ENCODE peak calls at places on chromosome 13, in seven cellular contexts. L, R, Z, Q, V, K and S are unnamed samples. For H3K4me1, the result is how much of the 10 kb centered on the place peaks cover.

GRCh38 chr13:35367586-35367985 is 108.9 kb downstream of the MAB21L1 start:
- DNase-seq in L (no peak), R (no peak), Z (no peak), Q (no peak), V (no peak), K (no peak), S (no peak)

GRCh38 chr13:28052945-28053344 is 47.4 kb downstream of the FLT3 start:
- DNase-seq in L (no peak), R (no peak), Z (no peak), Q (no peak), V (no peak), K (no peak), S (no peak)

GRCh38 chr13:33174980-33175379 is 110.6 kb downstream of the STARD13 start:
- DNase-seq in L (no peak), R (no peak), Z (no peak), Q (no peak), V (no peak), K (no peak), S (no peak)

GRCh38 chr13:24203726-24204295 is 43.3 kb downstream of the SPATA13 start:
- DNase-seq in L (no peak), R (no peak), Z (no peak), Q (no peak), V (no peak), K (no peak), S (no peak)

GRCh38 chr13:37868691-37869505 is 674 bp downstream of the TRPC4 start:
- DNase-seq in L (no peak), R (peak), Z (no peak), Q (no peak), V (no peak), K (peak), S (no peak)

GRCh38 chr13:97261254-97262015 is 39.3 kb downstream of the MBNL2 start:
- DNase-seq in L (no peak), R (no peak), Z (peak), Q (peak), V (no peak), K (no peak), S (no peak)

GRCh38 chr13:99307648-99308339 is 595 bp upstream of the GPR183 start:
- DNase-seq in L (no peak), R (no peak), Z (peak), Q (peak), V (no peak), K (no peak), S (peak)

GRCh38 chr13:40635315-40635995 is 31.0 kb downstream of the FOXO1 start:
- DNase-seq in L (no peak), R (no peak), Z (no peak), Q (no peak), V (no peak), K (no peak), S (no peak)

GRCh38 chr13:102814793-102815192 is 15.9 kb downstream of the BIVM start:
- DNase-seq in L (no peak), R (no peak), Z (no peak), Q (no peak), V (no peak), K (no peak), S (no peak)

GRCh38 chr13:30681489-30682242 is 53.7 kb upstream of the ALOX5AP start:
- DNase-seq in L (no peak), R (no peak), Z (no peak), Q (no peak), V (no peak), K (no peak), S (no peak)

GRCh38 chr13:42063105-42063504 is 14.7 kb downstream of the DGKH start:
- DNase-seq in L (no peak), R (no peak), Z (no peak), Q (no peak), V (no peak), K (no peak), S (no peak)

GRCh38 chr13:26255717-26256277 is 1.9 kb downstream of the CDK8 start:
- DNase-seq in L (no peak), R (no peak), Z (no peak), Q (no peak), V (no peak), K (no peak), S (no peak)

GRCh38 chr13:65597839-65598818 is 1632.0 kb downstream of the PCDH9 start:
- DNase-seq in L (no peak), R (no peak), Z (no peak), Q (no peak), V (no peak), K (no peak), S (no peak)

GRCh38 chr13:35548790-35549189 is 72.3 kb upstream of the MAB21L1 start:
- DNase-seq in L (no peak), R (no peak), Z (no peak), Q (no peak), V (no peak), K (no peak), S (no peak)

GRCh38 chr13:68697551-68697950 is 1410.1 kb upstream of the ATXN8OS start:
- DNase-seq in L (no peak), R (no peak), Z (no peak), Q (no peak), V (no peak), K (no peak), S (no peak)

GRCh38 chr13:24011266-24011665 is 114.0 kb upstream of the C1QTNF9B start:
- DNase-seq in L (no peak), R (no peak), Z (no peak), Q (no peak), V (no peak), K (no peak), S (no peak)

GRCh38 chr13:32736648-32737047 is 150.4 kb downstream of the PDS5B start:
- DNase-seq in L (no peak), R (no peak), Z (no peak), Q (no peak), V (no peak), K (no peak), S (no peak)

GRCh38 chr13:106176103-106176502 is 359.4 kb downstream of the EFNB2 start:
- DNase-seq in L (no peak), R (no peak), Z (no peak), Q (no peak), V (no peak), K (no peak), S (no peak)

GRCh38 chr13:100658363-100658762 is 16.2 kb downstream of the TMTC4 start:
- DNase-seq in L (no peak), R (no peak), Z (no peak), Q (no peak), V (no peak), K (no peak), S (no peak)

GRCh38 chr13:20412761-20413355 is 112.8 kb downstream of the CRYL1 start:
- DNase-seq in L (no peak), R (no peak), Z (no peak), Q (no peak), V (no peak), K (no peak), S (no peak)

GRCh38 chr13:31485651-31486051 is 253.7 kb upstream of the RXFP2 start:
- DNase-seq in L (no peak), R (no peak), Z (no peak), Q (no peak), V (no peak), K (no peak), S (no peak)

GRCh38 chr13:74794147-74794546 is 659.9 kb upstream of the KLF12 start:
- DNase-seq in L (no peak), R (no peak), Z (no peak), Q (no peak), V (no peak), K (no peak), S (no peak)

GRCh38 chr13:102597029-102598015 is 536 bp downstream of the TPP2 start:
- DNase-seq in L (no peak), R (peak), Z (no peak), Q (peak), V (no peak), K (peak), S (peak)

GRCh38 chr13:41004875-41005693 is 14.0 kb downstream of the ELF1 start:
- DNase-seq in L (no peak), R (no peak), Z (no peak), Q (no peak), V (no peak), K (no peak), S (no peak)

GRCh38 chr13:67048793-67049150 is 181.4 kb downstream of the PCDH9 start:
- DNase-seq in L (no peak), R (no peak), Z (no peak), Q (no peak), V (no peak), K (no peak), S (no peak)

GRCh38 chr13:19161308-19161707 is 20.3 kb downstream of the TUBA3C start:
- DNase-seq in L (no peak), R (peak), Z (no peak), Q (no peak), V (no peak), K (no peak), S (peak)

GRCh38 chr13:20580257-20580656 is 13.3 kb downstream of the IFT88 start:
- DNase-seq in L (no peak), R (no peak), Z (no peak), Q (no peak), V (no peak), K (peak), S (no peak)

GRCh38 chr13:61685683-61686013 is 270.0 kb upstream of the PCDH20 start:
- DNase-seq in L (no peak), R (no peak), Z (no peak), Q (no peak), V (no peak), K (no peak), S (no peak)

GRCh38 chr13:111945086-111945485 is 121.9 kb upstream of the SOX1 start:
- DNase-seq in L (no peak), R (no peak), Z (no peak), Q (no peak), V (peak), K (no peak), S (no peak)

GRCh38 chr13:79404985-79405384 is 1.1 kb downstream of the RBM26 start:
- DNase-seq in L (no peak), R (no peak), Z (no peak), Q (no peak), V (no peak), K (no peak), S (no peak)

GRCh38 chr13:75876371-75877050 is 240.4 kb downstream of the LMO7 start:
- DNase-seq in L (no peak), R (peak), Z (peak), Q (peak), V (peak), K (no peak), S (no peak)

GRCh38 chr13:26469602-26470001 is 87.9 kb upstream of the WASF3 start:
- DNase-seq in L (no peak), R (no peak), Z (no peak), Q (no peak), V (no peak), K (no peak), S (no peak)

GRCh38 chr13:94121686-94122085 is 357.8 kb downstream of the DCT start:
- DNase-seq in L (no peak), R (no peak), Z (no peak), Q (no peak), V (no peak), K (no peak), S (no peak)

GRCh38 chr13:38415233-38415632 is 65.6 kb downstream of the UFM1 start:
- DNase-seq in L (no peak), R (no peak), Z (no peak), Q (no peak), V (no peak), K (no peak), S (no peak)

DNA sequence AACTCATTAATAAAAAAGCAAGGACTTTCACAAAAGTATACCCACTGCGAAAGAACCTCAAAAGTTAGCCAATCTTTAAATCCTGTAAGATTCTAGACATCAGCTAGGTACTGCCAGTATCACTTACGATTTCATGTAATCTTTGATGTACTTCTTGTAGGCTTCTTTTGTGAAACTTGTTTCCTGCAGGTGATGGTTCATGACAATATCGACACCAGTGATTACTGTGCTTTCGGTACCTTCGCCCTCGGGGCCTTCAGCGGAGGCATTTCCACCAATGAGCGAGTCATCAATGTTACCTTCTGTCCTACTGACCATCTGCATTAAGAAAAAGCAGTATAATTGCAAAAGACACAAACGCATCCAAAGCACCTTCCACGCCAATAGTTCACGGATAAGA is 1.1 kb downstream of the TPT1 start:
- DNase-seq in L (no peak), R (no peak), Z (no peak), Q (no peak), V (no peak), K (no peak), S (no peak)
- H3K4me1 ChIP-seq in L (under half), R (under half), Z (under half), Q (half or more), V (half or more), K (under half), S (under half)

DNA sequence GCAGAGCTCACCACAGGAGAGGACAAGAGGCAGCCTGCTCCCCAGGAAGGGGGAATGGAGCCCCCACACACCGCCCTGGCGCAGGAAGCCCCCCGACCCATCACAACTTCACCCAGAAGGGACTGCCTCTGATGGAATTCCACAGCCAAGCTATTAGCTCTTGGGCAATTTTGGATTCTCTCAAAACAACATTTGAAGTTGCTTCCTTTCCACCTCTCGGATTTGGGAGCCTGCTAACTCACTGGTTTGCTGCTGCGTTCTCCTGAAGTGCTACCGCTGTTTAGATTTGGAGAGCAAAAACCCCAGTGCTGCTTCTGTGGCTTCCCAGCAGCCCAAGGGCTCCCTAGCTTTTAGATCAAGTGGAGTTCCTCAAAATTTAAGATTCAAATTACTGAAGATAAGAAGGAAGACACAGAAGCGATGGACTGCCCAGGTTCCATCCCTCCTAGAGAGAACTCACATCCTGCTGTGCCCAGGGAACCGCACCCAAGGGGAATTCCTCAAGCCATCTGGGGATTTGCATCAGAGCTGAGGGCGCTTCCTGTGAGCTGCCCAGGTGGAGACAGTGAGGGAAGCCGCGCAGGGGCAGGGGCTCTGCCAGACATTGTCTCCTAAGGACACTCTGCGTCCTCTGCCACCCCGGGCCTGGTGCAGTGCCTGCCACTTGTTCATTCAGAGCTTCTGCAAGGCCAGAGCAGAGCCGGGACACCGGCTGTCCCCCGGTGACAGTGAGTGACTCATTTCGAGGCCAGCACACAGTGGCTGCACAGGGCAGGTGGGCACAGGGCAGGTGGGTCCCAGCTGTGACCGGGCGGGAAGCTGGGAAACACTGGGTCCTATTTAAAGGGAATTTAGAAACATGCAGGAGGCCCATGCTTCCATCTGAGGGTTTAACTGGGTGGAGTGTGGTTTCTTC is 45.5 kb downstream of the COL4A1 start:
- DNase-seq in L (no peak), R (no peak), Z (no peak), Q (no peak), V (no peak), K (no peak), S (no peak)
- H3K4me1 ChIP-seq in L (under half), R (under half), Z (under half), Q (under half), V (under half), K (under half), S (under half)

GRCh38 chr13:51237887-51238286 is 15.7 kb downstream of the FAM124A start:
- DNase-seq in L (no peak), R (no peak), Z (no peak), Q (no peak), V (no peak), K (no peak), S (no peak)

GRCh38 chr13:51243227-51243626 is 21.0 kb downstream of the FAM124A start:
- DNase-seq in L (no peak), R (no peak), Z (no peak), Q (no peak), V (no peak), K (no peak), S (no peak)

GRCh38 chr13:51241720-51242119 is 19.5 kb downstream of the FAM124A start:
- DNase-seq in L (no peak), R (no peak), Z (no peak), Q (peak), V (no peak), K (no peak), S (peak)

GRCh38 chr13:51240888-51241475 is 18.8 kb downstream of the FAM124A start:
- DNase-seq in L (no peak), R (no peak), Z (no peak), Q (no peak), V (no peak), K (no peak), S (no peak)

GRCh38 chr13:51240178-51240577 is 18.0 kb downstream of the FAM124A start:
- DNase-seq in L (no peak), R (no peak), Z (no peak), Q (no peak), V (no peak), K (no peak), S (no peak)
- H3K4me1 ChIP-seq in L (under half), R (under half), Z (under half), Q (under half), V (under half), K (under half), S (under half)

DNA sequence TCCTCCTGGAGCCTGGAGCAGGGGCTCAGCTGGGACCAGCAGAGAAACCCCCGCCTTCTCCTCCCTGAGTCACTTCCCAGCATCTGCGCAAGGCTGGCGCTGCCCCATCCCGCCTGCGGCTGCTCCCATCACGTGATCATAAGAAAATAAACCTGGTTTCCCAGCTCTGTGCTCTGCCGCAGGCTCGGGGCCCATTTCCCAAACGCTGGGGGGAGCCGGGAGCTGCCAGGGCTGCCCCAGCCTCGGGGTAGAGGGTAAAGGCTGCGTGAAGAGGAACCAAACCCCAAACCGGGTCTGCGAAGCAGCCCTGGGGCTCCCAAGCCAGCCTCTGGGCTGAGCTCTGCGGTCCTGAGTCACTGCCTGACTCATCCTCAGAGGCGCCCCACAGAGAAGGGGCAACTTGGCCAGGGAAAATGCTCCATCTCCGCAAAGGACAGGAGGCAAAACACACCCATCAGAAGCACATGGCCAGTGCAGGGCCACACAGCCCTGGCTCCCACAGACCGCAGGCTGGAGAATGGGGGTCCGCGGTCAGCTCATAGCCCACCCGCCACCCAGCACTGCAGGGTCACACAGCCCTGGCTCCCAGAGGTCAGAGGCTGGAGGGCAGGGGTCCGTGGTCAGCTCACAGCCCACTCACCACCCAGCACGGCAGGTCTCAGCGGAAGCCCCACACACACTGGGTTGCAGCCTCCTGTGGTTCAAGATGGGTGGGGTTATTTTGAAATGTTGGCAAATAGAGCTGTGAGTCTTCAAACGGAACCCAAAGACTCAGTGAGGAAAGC is 67.1 kb downstream of the RASA3 start:
- DNase-seq in L (peak), R (peak), Z (peak), Q (peak), V (peak), K (peak), S (peak)
- H3K4me1 ChIP-seq in L (under half), R (under half), Z (half or more), Q (under half), V (half or more), K (under half), S (half or more)

GRCh38 chr13:48590141-48590863 is 57.4 kb upstream of the RCBTB2 start:
- DNase-seq in L (no peak), R (no peak), Z (no peak), Q (no peak), V (no peak), K (no peak), S (no peak)
- H3K4me1 ChIP-seq in L (under half), R (under half), Z (under half), Q (under half), V (under half), K (under half), S (under half)